ENCODE peak calls at places on chromosomes 12 and 14, in five cellular contexts. G is GM23338, H is brain microvascular endothelial cell, M is stomach, W is coronary artery. Q is an unnamed sample.

GRCh38 chr12:45357547-45358417 is 141.9 kb downstream of the ANO6 start:
- DNase-seq in W (no peak), G (no peak), M (no peak), H (no peak), Q (no peak)

GRCh38 chr14:59870277-59871165 is at the start of gene RTN1:
- DNase-seq in M (peak; percentile 43), H (no peak), W (no peak), G (peak; percentile 85), Q (peak; percentile 15)

GRCh38 chr12:64237382-64237781 is 15.3 kb upstream of the KICS2 start:
- DNase-seq in W (no peak), G (no peak), H (no peak), M (no peak), Q (no peak)

GRCh38 chr14:63752449-63753169 is 24.7 kb upstream of the SGPP1 start:
- DNase-seq in M (no peak), W (no peak), G (no peak), H (peak; percentile 79), Q (peak; percentile 56)

GRCh38 chr12:105382771-105383632 is 52.5 kb downstream of the C12orf75 start:
- DNase-seq in G (peak; percentile 84), W (no peak), H (peak; percentile 63), M (no peak), Q (peak; percentile 78)

GRCh38 chr12:23493690-23494101 is 455.8 kb downstream of the SOX5 start:
- DNase-seq in M (no peak), G (no peak), W (no peak), H (no peak), Q (no peak)

GRCh38 chr12:117461732-117462131 is 100.3 kb upstream of the NOS1 start:
- DNase-seq in W (no peak), M (no peak), G (no peak), H (no peak), Q (no peak)

GRCh38 chr12:9776795-9777194 is 16.1 kb upstream of the CD69 start:
- DNase-seq in G (peak; percentile 38), M (no peak), W (no peak), H (no peak), Q (no peak)

GRCh38 chr14:58884442-58884841 is 246.7 kb downstream of the DACT1 start:
- DNase-seq in H (no peak), G (peak; percentile 45), M (no peak), W (no peak), Q (no peak)

GRCh38 chr12:1122803-1123202 is 131.8 kb downstream of the ERC1 start:
- DNase-seq in H (no peak), G (no peak), W (no peak), M (no peak), Q (no peak)

GRCh38 chr12:77033658-77034164 is 31.7 kb downstream of the E2F7 start:
- DNase-seq in H (no peak), W (no peak), M (no peak), G (no peak), Q (no peak)

GRCh38 chr14:89004195-89004594 is 179.7 kb downstream of the TTC8 start:
- DNase-seq in M (no peak), W (no peak), G (no peak), H (peak; percentile 25), Q (peak; percentile 64)

GRCh38 chr12:4975574-4975973 is 65.9 kb downstream of the KCNA1 start:
- DNase-seq in G (peak; percentile 46), H (no peak), M (no peak), W (no peak), Q (no peak)

GRCh38 chr12:85468356-85469157 is 188.5 kb downstream of the ALX1 start:
- DNase-seq in G (peak; percentile 77), H (peak; percentile 63), M (peak; percentile 27), W (no peak), Q (peak; percentile 67)

GRCh38 chr12:114986849-114987248 is 302.9 kb upstream of the TBX3 start:
- DNase-seq in W (no peak), M (no peak), H (no peak), G (no peak), Q (no peak)

GRCh38 chr12:54376596-54377468 is 7.7 kb downstream of the ZNF385A start:
- DNase-seq in H (no peak), W (no peak), M (no peak), G (no peak), Q (no peak)

GRCh38 chr12:132593938-132594358 is 16.4 kb downstream of the LRCOL1 start:
- DNase-seq in H (peak; percentile 96), M (peak; percentile 95), W (no peak), G (peak; percentile 98), Q (peak; percentile 99)

GRCh38 chr12:240566-240965 is 22.1 kb downstream of the SLC6A13 start:
- DNase-seq in W (no peak), G (no peak), H (no peak), M (no peak), Q (no peak)

GRCh38 chr12:39145175-39145999 is 240.0 kb upstream of the CPNE8 start:
- DNase-seq in W (no peak), G (peak; percentile 75), H (no peak), M (peak; percentile 30), Q (no peak)

GRCh38 chr12:51860986-51861385 is 12.5 kb upstream of the FIGNL2 start:
- DNase-seq in M (no peak), H (no peak), G (no peak), W (no peak), Q (no peak)

GRCh38 chr12:130552483-130552996 is 163.6 kb downstream of the RIMBP2 start:
- DNase-seq in G (peak; percentile 8), M (no peak), H (no peak), W (no peak), Q (no peak)

GRCh38 chr14:78798757-78799156 is 628.6 kb downstream of the NRXN3 start:
- DNase-seq in H (no peak), W (no peak), G (no peak), M (no peak), Q (no peak)

GRCh38 chr12:28759334-28759733 is 389.7 kb upstream of the FAR2 start:
- DNase-seq in W (no peak), G (peak; percentile 83), M (no peak), H (no peak), Q (no peak)

GRCh38 chr12:101969-102878 is 35.7 kb downstream of the IQSEC3 start:
- DNase-seq in W (no peak), M (no peak), H (no peak), G (peak; percentile 47), Q (no peak)

GRCh38 chr14:90573385-90574105 is 176.7 kb downstream of the CALM1 start:
- DNase-seq in G (no peak), W (no peak), M (no peak), H (no peak), Q (peak; percentile 2)

GRCh38 chr12:69002969-69003368 is 70.0 kb upstream of the CPM start:
- DNase-seq in M (no peak), G (no peak), W (no peak), H (peak; percentile 8), Q (no peak)

GRCh38 chr14:52077261-52077984 is 8.6 kb upstream of the NID2 start:
- DNase-seq in W (no peak), H (peak; percentile 24), M (no peak), G (no peak), Q (no peak)

GRCh38 chr14:54117401-54117800 is 160.8 kb upstream of the BMP4 start:
- DNase-seq in G (no peak), M (no peak), W (no peak), H (no peak), Q (peak; percentile 2)

GRCh38 chr12:132558861-132559623 is 51.3 kb downstream of the LRCOL1 start:
- DNase-seq in M (no peak), G (no peak), W (no peak), H (no peak), Q (no peak)

GRCh38 chr12:109781668-109782321 is 51.4 kb downstream of the TRPV4 start:
- DNase-seq in W (no peak), M (no peak), G (no peak), H (no peak), Q (no peak)

GRCh38 chr12:114895081-114895480 is 211.1 kb upstream of the TBX3 start:
- DNase-seq in M (no peak), W (no peak), G (no peak), H (no peak), Q (no peak)

DNA sequence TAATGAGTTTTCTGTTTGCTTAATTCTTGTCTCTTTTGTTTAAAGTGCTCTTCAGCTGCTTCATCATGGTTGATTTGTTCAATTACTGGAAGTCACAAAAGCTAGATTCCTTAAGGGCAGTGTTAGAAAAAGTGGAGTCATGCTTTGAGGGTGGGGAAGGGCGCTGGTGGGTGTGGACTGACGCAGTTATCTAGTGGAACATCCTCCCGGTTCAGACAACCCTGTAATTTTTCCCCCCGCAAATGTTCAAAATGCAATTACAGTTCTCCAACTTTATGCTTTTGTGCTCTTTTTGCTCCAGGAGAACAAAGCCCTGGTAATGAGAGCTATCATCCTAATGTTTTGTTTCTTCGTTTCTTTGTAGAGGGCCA is 2.1 kb downstream of the AKAP6 start:
- DNase-seq in H (no peak), M (no peak), G (no peak), W (no peak), Q (no peak)
- H3K27ac ChIP-seq in H (no peak overlapping the region), M (no peak overlapping the region), G (no peak overlapping the region), W (no peak overlapping the region), Q (no peak overlapping the region)

GRCh38 chr12:111446631-111447570 is 41.2 kb downstream of the SH2B3 start:
- DNase-seq in H (no peak), W (peak; percentile 55), M (peak; percentile 17), G (no peak), Q (no peak)
- H3K27ac ChIP-seq in H (no peak overlapping the region), W (no peak overlapping the region), M (peak overlapping the region; percentile 81), G (peak overlapping the region; percentile 79), Q (no peak overlapping the region)

GRCh38 chr12:3882896-3883564 is 9.8 kb upstream of the PARP11 start:
- DNase-seq in W (no peak), G (peak; percentile 63), M (no peak), H (peak; percentile 8), Q (peak; percentile 37)
- H3K27ac ChIP-seq in W (no peak overlapping the region), G (no peak overlapping the region), M (no peak overlapping the region), H (no peak overlapping the region), Q (no peak overlapping the region)

GRCh38 chr14:30849983-30850382 is 24.4 kb upstream of the COCH start:
- DNase-seq in M (no peak), H (no peak), W (no peak), G (no peak), Q (no peak)
- H3K27ac ChIP-seq in M (no peak overlapping the region), H (no peak overlapping the region), W (no peak overlapping the region), G (no peak overlapping the region), Q (no peak overlapping the region)

DNA sequence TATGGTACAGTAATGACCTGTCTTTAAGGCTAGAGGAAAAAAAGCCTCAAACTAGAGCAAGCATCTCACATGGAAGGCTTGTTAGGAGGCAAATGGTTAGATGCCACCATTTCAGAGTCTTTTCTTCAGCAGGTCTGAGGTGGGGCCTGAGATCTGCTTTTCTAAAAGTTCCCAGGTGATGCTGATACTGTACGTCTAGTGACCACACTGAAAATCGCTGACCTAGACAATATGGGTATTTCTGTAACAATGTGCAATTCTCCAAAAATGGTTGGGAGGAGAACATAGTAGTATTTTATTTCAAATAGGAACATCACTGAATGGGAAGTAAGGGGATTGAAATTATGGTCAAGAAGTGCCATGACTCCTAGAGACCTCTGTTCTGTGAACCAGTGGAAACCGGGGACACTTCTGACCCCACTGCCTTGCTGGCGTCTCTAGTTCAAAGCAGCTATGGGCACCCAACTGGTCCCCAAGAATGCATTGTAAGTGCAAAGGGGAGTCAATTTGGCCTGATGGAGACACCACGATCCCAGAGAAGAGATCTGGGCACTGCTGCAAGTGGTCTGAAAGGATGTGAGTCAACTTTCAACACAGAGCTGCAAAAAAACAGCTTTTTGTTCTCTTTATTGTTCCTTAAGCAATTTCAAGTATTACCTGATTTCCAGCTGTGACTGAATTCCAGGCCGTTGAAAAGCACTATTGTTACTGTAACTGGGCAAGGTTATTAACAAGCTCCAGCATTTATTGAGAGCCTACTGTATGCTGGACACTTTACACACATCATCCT is 54.4 kb upstream of the PLEKHG7 start:
- DNase-seq in M (no peak), W (no peak), G (peak; percentile 23), H (no peak), Q (no peak)
- H3K27ac ChIP-seq in M (no peak overlapping the region), W (no peak overlapping the region), G (peak overlapping the region; percentile 67), H (no peak overlapping the region), Q (no peak overlapping the region)